ENCODE peak calls at places on chromosomes 11 and 22, in seven cellular contexts. V is breast epithelium, D is upper lobe of left lung, G is sigmoid colon, F is stomach, Y is GM12878, M is prostate gland. K is an unnamed sample.

GRCh38 chr11:115711021-115711420 is 206.8 kb upstream of the CADM1 start:
- DNase-seq in V (no peak), G (peak; percentile 17), M (no peak), F (no peak), Y (no peak), D (peak; percentile 26), K (no peak)

GRCh38 chr11:112290462-112290894 is 29.8 kb upstream of the PLET1 start:
- DNase-seq in V (no peak), M (no peak), Y (no peak), F (no peak), D (no peak), G (peak; percentile 19), K (no peak)

GRCh38 chr22:40463017-40463631 is 92.7 kb downstream of the SGSM3 start:
- DNase-seq in G (no peak), F (no peak), D (no peak), M (no peak), V (no peak), Y (peak; percentile 33), K (peak; percentile 84)

GRCh38 chr11:9574556-9574805 is 1.0 kb downstream of the WEE1 start:
- DNase-seq in G (no peak), F (peak; percentile 34), V (no peak), D (peak; percentile 86), M (peak; percentile 13), Y (no peak), K (peak; percentile 88)

GRCh38 chr11:15690326-15690725 is 575.6 kb downstream of the INSC start:
- DNase-seq in M (no peak), F (no peak), G (no peak), D (no peak), V (no peak), Y (no peak), K (no peak)

GRCh38 chr11:93054881-93055280 is 85.4 kb downstream of the MTNR1B start:
- DNase-seq in V (no peak), M (no peak), Y (no peak), G (no peak), D (no peak), F (no peak), K (no peak)

GRCh38 chr11:102438311-102439062 is 14.1 kb downstream of the TMEM123 start:
- DNase-seq in M (no peak), D (peak; percentile 78), V (no peak), Y (no peak), G (no peak), F (peak; percentile 53), K (no peak)

GRCh38 chr22:46070215-46070721 is 80.1 kb upstream of the PPARA start:
- DNase-seq in F (peak; percentile 75), G (peak; percentile 91), V (peak; percentile 78), D (peak; percentile 94), Y (no peak), M (no peak), K (peak; percentile 92)

GRCh38 chr22:25120761-25121212 is 78.9 kb upstream of the CRYBB3 start:
- DNase-seq in V (no peak), D (no peak), Y (no peak), G (no peak), F (peak; percentile 55), M (peak; percentile 64), K (no peak)

GRCh38 chr11:89625171-89625570 is 84.9 kb upstream of the TRIM77 start:
- DNase-seq in D (no peak), M (no peak), F (no peak), Y (no peak), G (no peak), V (no peak), K (no peak)

GRCh38 chr22:22812031-22812905 is 75.3 kb upstream of the IGLL5 start:
- DNase-seq in D (no peak), G (no peak), Y (no peak), M (no peak), V (no peak), F (no peak), K (peak; percentile 41)

GRCh38 chr11:20156280-20156875 is 3.9 kb downstream of the DBX1 start:
- DNase-seq in Y (no peak), F (no peak), M (no peak), D (peak; percentile 79), V (no peak), G (no peak), K (peak; percentile 80)

GRCh38 chr11:14359573-14360031 is 619 bp upstream of the RRAS2 start:
- DNase-seq in Y (no peak), V (no peak), F (no peak), D (no peak), M (no peak), G (no peak), K (no peak)

GRCh38 chr11:72673943-72674828 is at the start of gene PDE2A:
- DNase-seq in F (no peak), M (no peak), V (no peak), D (no peak), G (no peak), Y (no peak), K (no peak)

DNA sequence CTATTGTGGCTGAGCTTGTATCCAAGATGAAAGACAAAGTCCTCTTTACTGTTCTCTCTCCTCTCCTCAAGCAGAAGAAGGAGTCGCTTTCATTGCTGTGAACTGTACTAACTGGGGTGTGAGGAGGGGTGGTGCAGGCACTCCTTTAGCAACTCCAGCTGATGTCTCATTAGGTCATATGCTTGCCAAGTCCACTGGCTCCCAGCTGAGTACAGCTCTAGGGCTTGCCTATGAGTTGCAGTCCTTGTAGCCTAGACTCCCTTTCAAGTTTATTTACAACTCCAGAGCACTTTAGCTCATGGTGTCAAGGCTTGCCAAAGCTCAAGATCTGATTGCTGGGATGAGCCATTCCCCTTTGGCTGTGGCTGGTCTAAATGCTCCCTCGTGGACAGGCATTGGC is 55.1 kb upstream of the PDGFD start:
- DNase-seq in G (no peak), V (no peak), F (no peak), D (no peak), Y (no peak), M (no peak), K (no peak)
- TF ChIP-seq POLR2AphosphoS5 in G (no peak), V (no peak), F (no peak), D (no peak), Y (no peak), M (no peak), K (no peak)

DNA sequence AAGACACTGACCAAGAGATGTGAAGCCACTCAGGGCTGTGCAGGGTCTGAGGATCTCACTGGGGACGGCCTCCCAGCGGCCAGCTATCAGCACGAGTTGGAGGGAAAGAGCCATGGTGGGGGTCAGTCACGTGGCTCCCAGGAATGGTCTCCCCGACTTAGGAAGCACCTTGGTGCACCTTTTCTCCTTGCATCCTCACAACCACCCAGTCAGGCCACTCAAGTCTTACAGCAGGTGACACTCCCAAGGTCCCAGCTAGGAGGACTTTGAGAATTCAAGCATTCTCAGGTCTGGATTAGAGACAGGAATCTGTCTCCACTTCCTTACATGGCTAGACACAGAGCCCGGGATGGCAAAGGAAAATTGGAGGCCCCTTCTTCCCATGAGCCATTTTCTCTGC is 2.7 kb downstream of the RNASEH2C start:
- DNase-seq in G (no peak), D (no peak), Y (no peak), F (no peak), M (no peak), V (no peak), K (no peak)
- TF ChIP-seq POLR2A in G (no peak), D (no peak), Y (no peak), F (no peak), M (no peak), V (no peak), K (no peak)

GRCh38 chr11:12185914-12186313 is 75.5 kb downstream of the MICAL2 start:
- DNase-seq in G (no peak), M (no peak), V (no peak), F (no peak), D (no peak), Y (no peak), K (no peak)
- TF ChIP-seq CTCF in G (no peak), M (no peak), V (no peak), F (no peak), D (no peak), Y (no peak), K (no peak)

GRCh38 chr11:40094954-40095353 is 1364.5 kb downstream of the LRRC4C start:
- DNase-seq in M (no peak), G (no peak), V (no peak), D (no peak), Y (no peak), F (no peak), K (no peak)
- TF ChIP-seq POLR2AphosphoS5 in M (no peak), G (no peak), V (no peak), D (no peak), Y (no peak), F (no peak), K (no peak)

DNA sequence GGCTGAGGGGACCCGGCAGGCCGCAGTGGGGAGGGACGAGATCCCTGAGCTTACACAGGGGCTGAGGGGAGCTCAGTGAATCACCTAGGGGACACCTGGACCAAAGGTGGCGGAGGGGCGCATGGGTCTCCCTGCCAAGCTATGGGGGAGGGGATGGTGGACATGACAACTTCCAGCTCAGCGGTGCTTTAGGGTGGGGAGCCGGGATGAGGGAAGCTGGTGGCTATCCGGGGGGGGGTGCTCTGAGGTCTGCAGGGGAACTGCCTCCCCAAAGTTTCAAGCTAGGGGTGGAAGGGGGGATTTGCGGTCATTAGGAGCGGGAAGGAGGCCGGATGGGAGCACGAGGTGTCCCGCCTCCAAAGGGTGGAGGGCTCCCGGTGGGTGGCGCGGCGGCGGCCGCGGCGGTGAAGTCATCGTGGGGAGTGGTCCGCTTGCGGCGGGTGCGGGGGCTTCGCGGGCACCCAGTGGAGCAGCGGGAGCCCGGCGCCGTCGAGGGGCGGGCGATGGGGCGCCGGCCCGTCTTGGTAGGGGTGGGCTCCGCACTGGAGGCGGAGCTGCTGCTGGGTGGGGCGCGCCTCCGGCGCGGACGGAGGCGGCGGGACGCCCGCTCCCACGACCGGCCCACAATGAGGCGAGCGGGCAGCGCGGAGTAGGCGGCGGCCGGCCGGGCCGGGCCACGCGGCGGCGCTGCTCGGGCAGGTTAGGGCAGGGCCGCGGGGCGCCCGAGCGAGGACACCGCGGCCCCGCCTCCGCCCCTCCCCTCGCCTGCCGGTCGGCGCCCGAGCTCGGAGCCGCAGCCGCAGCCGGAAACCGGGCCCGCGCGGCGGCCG is at the start of gene MICALL1:
- DNase-seq in V (peak; percentile 64), Y (no peak), G (peak; percentile 87), D (peak; percentile 96), M (peak; percentile 75), F (peak; percentile 87), K (peak; percentile 95)
- TF ChIP-seq POLR2A in V (no peak), Y (peak; percentile 63), G (no peak), D (no peak), M (peak; percentile 49), F (no peak), K (no peak)

GRCh38 chr11:79269923-79270322 is 170.9 kb downstream of the TENM4 start:
- DNase-seq in V (no peak), D (no peak), G (no peak), Y (no peak), F (no peak), M (no peak), K (no peak)
- TF ChIP-seq CTCF in V (no peak), D (no peak), G (no peak), Y (no peak), F (no peak), M (no peak), K (no peak)

K was measured in spleen.